ENCODE peak calls at places on chromosomes 7 and 10, in four cellular contexts. B is AG04450, A is EL, Q is hypothalamus. K is an unnamed sample.

GRCh38 chr7:99607548-99607947 is 9.2 kb upstream of the ZSCAN25 start:
- DNase-seq in B (no peak), A (no peak), Q (no peak), K (no peak)

GRCh38 chr10:61181832-61182231 is 237.8 kb upstream of the RHOBTB1 start:
- DNase-seq in B (no peak), A (no peak), Q (no peak), K (no peak)

GRCh38 chr7:87225696-87226095 is 6.2 kb upstream of the TMEM243 start:
- DNase-seq in B (no peak), A (peak; percentile 41), Q (no peak), K (peak; percentile 73)

GRCh38 chr10:130029209-130029608 is 65.1 kb upstream of the EBF3 start:
- DNase-seq in B (no peak), A (no peak), Q (no peak), K (no peak)

GRCh38 chr10:86536294-86536861 is 14.8 kb upstream of the WAPL start:
- DNase-seq in B (no peak), A (no peak), Q (no peak), K (no peak)

GRCh38 chr10:30637881-30638467 is 8.4 kb upstream of the LYZL2 start:
- DNase-seq in B (peak; percentile 68), A (peak; percentile 89), Q (no peak), K (peak; percentile 85)

GRCh38 chr7:141742229-141742628 is 4.1 kb downstream of the SSBP1 start:
- DNase-seq in B (no peak), A (no peak), Q (no peak), K (no peak)

GRCh38 chr10:28571265-28571664 is 38.3 kb downstream of the WAC start:
- DNase-seq in B (no peak), A (no peak), Q (no peak), K (no peak)

GRCh38 chr7:47505317-47506007 is 76.4 kb downstream of the TNS3 start:
- DNase-seq in B (no peak), A (no peak), Q (no peak), K (no peak)

GRCh38 chr7:138924551-138925225 is 56.5 kb downstream of the KIAA1549 start:
- DNase-seq in B (no peak), A (no peak), Q (no peak), K (no peak)

GRCh38 chr10:14578060-14578952 is 196.4 kb downstream of the FAM107B start:
- DNase-seq in B (no peak), A (peak; percentile 52), Q (no peak), K (peak; percentile 50)

GRCh38 chr10:96618648-96619047 is 31.8 kb upstream of the TM9SF3 start:
- DNase-seq in B (no peak), A (no peak), Q (no peak), K (peak; percentile 31)

GRCh38 chr10:22682237-22683192 is 31.9 kb downstream of the PIP4K2A start:
- DNase-seq in B (no peak), A (peak; percentile 52), Q (no peak), K (peak; percentile 31)

GRCh38 chr10:13585943-13586342 is 822 bp upstream of the PRPF18 start:
- DNase-seq in B (no peak), A (no peak), Q (no peak), K (no peak)